ENCODE peak calls at places on chromosomes 7 and 10, in ten cellular contexts. One of them, this sample, is unnamed.

GRCh38 chr10:77034795-77035194 is 602.8 kb downstream of the KCNMA1 start:
- DNase-seq in KG1: no peak
- DNase-seq in NCI-H510A treated with DMSO at 0.1 percent for 48 hours: no peak
- DNase-seq in endothelial cell: no peak
- DNase-seq in iPS DF 19.7: no peak
- DNase-seq in smooth muscle cell of the brain vasculature: no peak
- DNase-seq in stimulated activated CD4-positive, alpha-beta T cell treated with anti-CD3 and anti-CD28 coated beads, Interleukin-4, amount 100 ng/mL, for 4 hours: no peak
- DNase-seq in NCI-H1092 treated with DMSO at 0.1 percent for 48 hours: no peak
- DNase-seq in NCI-H1417: no peak
- DNase-seq in nephron progenitor cell: no peak
- DNase-seq in this sample: no peak

GRCh38 chr10:47452495-47453434 is 31.1 kb downstream of the ANXA8 start:
- DNase-seq in endothelial cell: no peak
- DNase-seq in KG1: no peak
- DNase-seq in smooth muscle cell of the brain vasculature: no peak
- DNase-seq in NCI-H1417: no peak
- DNase-seq in stimulated activated CD4-positive, alpha-beta T cell treated with anti-CD3 and anti-CD28 coated beads, Interleukin-4, amount 100 ng/mL, for 4 hours: no peak
- DNase-seq in nephron progenitor cell: no peak
- DNase-seq in iPS DF 19.7: no peak
- DNase-seq in NCI-H510A treated with DMSO at 0.1 percent for 48 hours: peak; percentile 46
- DNase-seq in NCI-H1092 treated with DMSO at 0.1 percent for 48 hours: peak; percentile 35
- DNase-seq in this sample: no peak

GRCh38 chr10:96306516-96306915 is 2.3 kb downstream of the DNTT start:
- DNase-seq in KG1: no peak
- DNase-seq in endothelial cell: no peak
- DNase-seq in smooth muscle cell of the brain vasculature: no peak
- DNase-seq in nephron progenitor cell: no peak
- DNase-seq in iPS DF 19.7: no peak
- DNase-seq in NCI-H1092 treated with DMSO at 0.1 percent for 48 hours: peak; percentile 87
- DNase-seq in stimulated activated CD4-positive, alpha-beta T cell treated with anti-CD3 and anti-CD28 coated beads, Interleukin-4, amount 100 ng/mL, for 4 hours: no peak
- DNase-seq in NCI-H1417: peak; percentile 29
- DNase-seq in NCI-H510A treated with DMSO at 0.1 percent for 48 hours: peak; percentile 12
- DNase-seq in this sample: no peak

GRCh38 chr10:100670828-100671479 is 74.4 kb upstream of the PAX2 start:
- DNase-seq in smooth muscle cell of the brain vasculature: no peak
- DNase-seq in NCI-H1417: no peak
- DNase-seq in NCI-H1092 treated with DMSO at 0.1 percent for 48 hours: no peak
- DNase-seq in KG1: no peak
- DNase-seq in endothelial cell: peak; percentile 77
- DNase-seq in nephron progenitor cell: peak; percentile 81
- DNase-seq in NCI-H510A treated with DMSO at 0.1 percent for 48 hours: no peak
- DNase-seq in stimulated activated CD4-positive, alpha-beta T cell treated with anti-CD3 and anti-CD28 coated beads, Interleukin-4, amount 100 ng/mL, for 4 hours: peak; percentile 69
- DNase-seq in iPS DF 19.7: no peak
- DNase-seq in this sample: peak; percentile 45

GRCh38 chr10:104323721-104324686 is 14.3 kb downstream of the ITPRIP start:
- DNase-seq in KG1: peak; percentile 61
- DNase-seq in nephron progenitor cell: no peak
- DNase-seq in smooth muscle cell of the brain vasculature: no peak
- DNase-seq in NCI-H510A treated with DMSO at 0.1 percent for 48 hours: no peak
- DNase-seq in NCI-H1092 treated with DMSO at 0.1 percent for 48 hours: no peak
- DNase-seq in NCI-H1417: no peak
- DNase-seq in iPS DF 19.7: no peak
- DNase-seq in endothelial cell: no peak
- DNase-seq in stimulated activated CD4-positive, alpha-beta T cell treated with anti-CD3 and anti-CD28 coated beads, Interleukin-4, amount 100 ng/mL, for 4 hours: no peak
- DNase-seq in this sample: no peak

GRCh38 chr10:92757066-92757716 is 67.4 kb downstream of the HHEX start:
- DNase-seq in nephron progenitor cell: peak; percentile 22
- DNase-seq in NCI-H510A treated with DMSO at 0.1 percent for 48 hours: peak; percentile 4
- DNase-seq in KG1: peak; percentile 89
- DNase-seq in NCI-H1417: no peak
- DNase-seq in NCI-H1092 treated with DMSO at 0.1 percent for 48 hours: no peak
- DNase-seq in smooth muscle cell of the brain vasculature: no peak
- DNase-seq in endothelial cell: peak; percentile 42
- DNase-seq in iPS DF 19.7: peak; percentile 15
- DNase-seq in stimulated activated CD4-positive, alpha-beta T cell treated with anti-CD3 and anti-CD28 coated beads, Interleukin-4, amount 100 ng/mL, for 4 hours: no peak
- DNase-seq in this sample: no peak

GRCh38 chr7:112257073-112257472 is 50.6 kb downstream of the ZNF277 start:
- DNase-seq in NCI-H1092 treated with DMSO at 0.1 percent for 48 hours: no peak
- DNase-seq in NCI-H510A treated with DMSO at 0.1 percent for 48 hours: no peak
- DNase-seq in iPS DF 19.7: no peak
- DNase-seq in nephron progenitor cell: no peak
- DNase-seq in NCI-H1417: no peak
- DNase-seq in KG1: no peak
- DNase-seq in endothelial cell: no peak
- DNase-seq in smooth muscle cell of the brain vasculature: no peak
- DNase-seq in stimulated activated CD4-positive, alpha-beta T cell treated with anti-CD3 and anti-CD28 coated beads, Interleukin-4, amount 100 ng/mL, for 4 hours: no peak
- DNase-seq in this sample: no peak

GRCh38 chr10:71725998-71726672 is 6.6 kb upstream of the C10orf105 start:
- DNase-seq in smooth muscle cell of the brain vasculature: no peak
- DNase-seq in iPS DF 19.7: no peak
- DNase-seq in endothelial cell: peak; percentile 52
- DNase-seq in NCI-H510A treated with DMSO at 0.1 percent for 48 hours: no peak
- DNase-seq in NCI-H1092 treated with DMSO at 0.1 percent for 48 hours: no peak
- DNase-seq in stimulated activated CD4-positive, alpha-beta T cell treated with anti-CD3 and anti-CD28 coated beads, Interleukin-4, amount 100 ng/mL, for 4 hours: peak; percentile 71
- DNase-seq in KG1: no peak
- DNase-seq in nephron progenitor cell: peak; percentile 48
- DNase-seq in NCI-H1417: no peak
- DNase-seq in this sample: peak; percentile 88

GRCh38 chr7:71780282-71780681 is 631.9 kb downstream of the CALN1 start:
- DNase-seq in NCI-H1417: no peak
- DNase-seq in NCI-H1092 treated with DMSO at 0.1 percent for 48 hours: no peak
- DNase-seq in smooth muscle cell of the brain vasculature: no peak
- DNase-seq in KG1: no peak
- DNase-seq in nephron progenitor cell: no peak
- DNase-seq in iPS DF 19.7: no peak
- DNase-seq in stimulated activated CD4-positive, alpha-beta T cell treated with anti-CD3 and anti-CD28 coated beads, Interleukin-4, amount 100 ng/mL, for 4 hours: no peak
- DNase-seq in endothelial cell: no peak
- DNase-seq in NCI-H510A treated with DMSO at 0.1 percent for 48 hours: no peak
- DNase-seq in this sample: no peak

GRCh38 chr7:154841731-154842331 is 161.1 kb downstream of the PAXIP1 start:
- DNase-seq in stimulated activated CD4-positive, alpha-beta T cell treated with anti-CD3 and anti-CD28 coated beads, Interleukin-4, amount 100 ng/mL, for 4 hours: no peak
- DNase-seq in endothelial cell: peak; percentile 18
- DNase-seq in nephron progenitor cell: no peak
- DNase-seq in NCI-H1092 treated with DMSO at 0.1 percent for 48 hours: peak; percentile 98
- DNase-seq in NCI-H1417: peak; percentile 77
- DNase-seq in smooth muscle cell of the brain vasculature: no peak
- DNase-seq in KG1: no peak
- DNase-seq in iPS DF 19.7: no peak
- DNase-seq in NCI-H510A treated with DMSO at 0.1 percent for 48 hours: no peak
- DNase-seq in this sample: no peak

GRCh38 chr10:27446091-27446918 is 57.8 kb upstream of the RAB18 start:
- DNase-seq in stimulated activated CD4-positive, alpha-beta T cell treated with anti-CD3 and anti-CD28 coated beads, Interleukin-4, amount 100 ng/mL, for 4 hours: no peak
- DNase-seq in iPS DF 19.7: no peak
- DNase-seq in NCI-H1417: no peak
- DNase-seq in endothelial cell: no peak
- DNase-seq in KG1: peak; percentile 48
- DNase-seq in nephron progenitor cell: no peak
- DNase-seq in NCI-H1092 treated with DMSO at 0.1 percent for 48 hours: peak; percentile 7
- DNase-seq in NCI-H510A treated with DMSO at 0.1 percent for 48 hours: peak; percentile 23
- DNase-seq in smooth muscle cell of the brain vasculature: peak; percentile 9
- DNase-seq in this sample: no peak

GRCh38 chr10:123559823-123560092 is 106.4 kb upstream of the GPR26 start:
- DNase-seq in stimulated activated CD4-positive, alpha-beta T cell treated with anti-CD3 and anti-CD28 coated beads, Interleukin-4, amount 100 ng/mL, for 4 hours: no peak
- DNase-seq in smooth muscle cell of the brain vasculature: no peak
- DNase-seq in iPS DF 19.7: no peak
- DNase-seq in KG1: no peak
- DNase-seq in NCI-H510A treated with DMSO at 0.1 percent for 48 hours: no peak
- DNase-seq in endothelial cell: no peak
- DNase-seq in NCI-H1092 treated with DMSO at 0.1 percent for 48 hours: no peak
- DNase-seq in NCI-H1417: no peak
- DNase-seq in nephron progenitor cell: no peak
- DNase-seq in this sample: no peak

GRCh38 chr7:116232920-116233319 is 22.6 kb downstream of the TES start:
- DNase-seq in NCI-H1417: no peak
- DNase-seq in stimulated activated CD4-positive, alpha-beta T cell treated with anti-CD3 and anti-CD28 coated beads, Interleukin-4, amount 100 ng/mL, for 4 hours: no peak
- DNase-seq in endothelial cell: no peak
- DNase-seq in smooth muscle cell of the brain vasculature: no peak
- DNase-seq in NCI-H510A treated with DMSO at 0.1 percent for 48 hours: no peak
- DNase-seq in nephron progenitor cell: no peak
- DNase-seq in NCI-H1092 treated with DMSO at 0.1 percent for 48 hours: no peak
- DNase-seq in iPS DF 19.7: no peak
- DNase-seq in KG1: no peak
- DNase-seq in this sample: no peak

GRCh38 chr10:12828736-12829135 is 172.8 kb downstream of the CCDC3 start:
- DNase-seq in endothelial cell: no peak
- DNase-seq in iPS DF 19.7: no peak
- DNase-seq in KG1: no peak
- DNase-seq in NCI-H1417: no peak
- DNase-seq in NCI-H1092 treated with DMSO at 0.1 percent for 48 hours: no peak
- DNase-seq in nephron progenitor cell: no peak
- DNase-seq in NCI-H510A treated with DMSO at 0.1 percent for 48 hours: no peak
- DNase-seq in stimulated activated CD4-positive, alpha-beta T cell treated with anti-CD3 and anti-CD28 coated beads, Interleukin-4, amount 100 ng/mL, for 4 hours: no peak
- DNase-seq in smooth muscle cell of the brain vasculature: no peak
- DNase-seq in this sample: no peak

GRCh38 chr10:99958287-99958686 is 51.5 kb downstream of the DNMBP start:
- DNase-seq in nephron progenitor cell: no peak
- DNase-seq in endothelial cell: no peak
- DNase-seq in smooth muscle cell of the brain vasculature: no peak
- DNase-seq in NCI-H1092 treated with DMSO at 0.1 percent for 48 hours: no peak
- DNase-seq in NCI-H510A treated with DMSO at 0.1 percent for 48 hours: no peak
- DNase-seq in KG1: no peak
- DNase-seq in iPS DF 19.7: no peak
- DNase-seq in NCI-H1417: no peak
- DNase-seq in stimulated activated CD4-positive, alpha-beta T cell treated with anti-CD3 and anti-CD28 coated beads, Interleukin-4, amount 100 ng/mL, for 4 hours: no peak
- DNase-seq in this sample: no peak

GRCh38 chr7:1663857-1664651 is 6.0 kb upstream of the ELFN1 start:
- DNase-seq in NCI-H510A treated with DMSO at 0.1 percent for 48 hours: no peak
- DNase-seq in smooth muscle cell of the brain vasculature: no peak
- DNase-seq in endothelial cell: peak; percentile 34
- DNase-seq in NCI-H1417: no peak
- DNase-seq in nephron progenitor cell: peak; percentile 51
- DNase-seq in iPS DF 19.7: no peak
- DNase-seq in stimulated activated CD4-positive, alpha-beta T cell treated with anti-CD3 and anti-CD28 coated beads, Interleukin-4, amount 100 ng/mL, for 4 hours: no peak
- DNase-seq in KG1: no peak
- DNase-seq in NCI-H1092 treated with DMSO at 0.1 percent for 48 hours: no peak
- DNase-seq in this sample: no peak

GRCh38 chr10:63437334-63437949 is 28.3 kb downstream of the JMJD1C start:
- DNase-seq in nephron progenitor cell: no peak
- DNase-seq in NCI-H510A treated with DMSO at 0.1 percent for 48 hours: no peak
- DNase-seq in iPS DF 19.7: no peak
- DNase-seq in NCI-H1092 treated with DMSO at 0.1 percent for 48 hours: no peak
- DNase-seq in KG1: peak; percentile 23
- DNase-seq in NCI-H1417: no peak
- DNase-seq in smooth muscle cell of the brain vasculature: no peak
- DNase-seq in endothelial cell: no peak
- DNase-seq in stimulated activated CD4-positive, alpha-beta T cell treated with anti-CD3 and anti-CD28 coated beads, Interleukin-4, amount 100 ng/mL, for 4 hours: no peak
- DNase-seq in this sample: no peak

GRCh38 chr7:22851140-22851539 is 28.5 kb upstream of the TOMM7 start:
- DNase-seq in endothelial cell: no peak
- DNase-seq in NCI-H1417: no peak
- DNase-seq in stimulated activated CD4-positive, alpha-beta T cell treated with anti-CD3 and anti-CD28 coated beads, Interleukin-4, amount 100 ng/mL, for 4 hours: no peak
- DNase-seq in smooth muscle cell of the brain vasculature: no peak
- DNase-seq in NCI-H510A treated with DMSO at 0.1 percent for 48 hours: no peak
- DNase-seq in iPS DF 19.7: no peak
- DNase-seq in KG1: no peak
- DNase-seq in nephron progenitor cell: no peak
- DNase-seq in NCI-H1092 treated with DMSO at 0.1 percent for 48 hours: no peak
- DNase-seq in this sample: no peak

GRCh38 chr10:6140141-6140841 is 51.5 kb downstream of the RBM17 start:
- DNase-seq in stimulated activated CD4-positive, alpha-beta T cell treated with anti-CD3 and anti-CD28 coated beads, Interleukin-4, amount 100 ng/mL, for 4 hours: no peak
- DNase-seq in nephron progenitor cell: no peak
- DNase-seq in NCI-H510A treated with DMSO at 0.1 percent for 48 hours: no peak
- DNase-seq in KG1: no peak
- DNase-seq in NCI-H1417: no peak
- DNase-seq in NCI-H1092 treated with DMSO at 0.1 percent for 48 hours: no peak
- DNase-seq in smooth muscle cell of the brain vasculature: no peak
- DNase-seq in endothelial cell: no peak
- DNase-seq in iPS DF 19.7: no peak
- DNase-seq in this sample: peak; percentile 47

GRCh38 chr7:150879345-150879744 is 27.0 kb downstream of the AOC1 start:
- DNase-seq in endothelial cell: no peak
- DNase-seq in stimulated activated CD4-positive, alpha-beta T cell treated with anti-CD3 and anti-CD28 coated beads, Interleukin-4, amount 100 ng/mL, for 4 hours: no peak
- DNase-seq in NCI-H1417: no peak
- DNase-seq in NCI-H510A treated with DMSO at 0.1 percent for 48 hours: no peak
- DNase-seq in smooth muscle cell of the brain vasculature: no peak
- DNase-seq in iPS DF 19.7: no peak
- DNase-seq in KG1: no peak
- DNase-seq in NCI-H1092 treated with DMSO at 0.1 percent for 48 hours: no peak
- DNase-seq in nephron progenitor cell: no peak
- DNase-seq in this sample: no peak